ENCODE peak calls at places on chromosomes 6 and 20, in five cellular contexts. One of them, this sample, is unnamed.

GRCh38 chr6:128569737-128570438 is 49.5 kb upstream of the PTPRK start:
- DNase-seq in astrocyte: peak; percentile 88
- DNase-seq in heart left ventricle: no peak
- DNase-seq in left ventricle myocardium inferior: no peak
- DNase-seq in psoas muscle: no peak
- DNase-seq in this sample: no peak

GRCh38 chr6:41271901-41272395 is 14.5 kb downstream of the TREM1 start:
- DNase-seq in astrocyte: no peak
- DNase-seq in left ventricle myocardium inferior: peak; percentile 36
- DNase-seq in psoas muscle: peak; percentile 32
- DNase-seq in heart left ventricle: peak; percentile 74
- DNase-seq in this sample: no peak

GRCh38 chr20:24968278-24968677 is 19.2 kb downstream of the CST7 start:
- DNase-seq in psoas muscle: no peak
- DNase-seq in astrocyte: no peak
- DNase-seq in heart left ventricle: no peak
- DNase-seq in left ventricle myocardium inferior: no peak
- DNase-seq in this sample: no peak

GRCh38 chr6:37484786-37485170 is 14.9 kb downstream of the CCDC167 start:
- DNase-seq in heart left ventricle: no peak
- DNase-seq in psoas muscle: no peak
- DNase-seq in astrocyte: no peak
- DNase-seq in left ventricle myocardium inferior: no peak
- DNase-seq in this sample: no peak

GRCh38 chr6:115945806-115946205 is 114.9 kb downstream of the FRK start:
- DNase-seq in heart left ventricle: no peak
- DNase-seq in left ventricle myocardium inferior: no peak
- DNase-seq in psoas muscle: no peak
- DNase-seq in astrocyte: no peak
- DNase-seq in this sample: no peak

GRCh38 chr6:167791780-167792478 is 34.8 kb upstream of the AFDN start:
- DNase-seq in psoas muscle: no peak
- DNase-seq in astrocyte: no peak
- DNase-seq in left ventricle myocardium inferior: no peak
- DNase-seq in heart left ventricle: no peak
- DNase-seq in this sample: no peak

GRCh38 chr6:140537834-140538680 is 1163.6 kb upstream of the CITED2 start:
- DNase-seq in heart left ventricle: no peak
- DNase-seq in astrocyte: peak; percentile 99
- DNase-seq in left ventricle myocardium inferior: no peak
- DNase-seq in psoas muscle: no peak
- DNase-seq in this sample: peak; percentile 96

GRCh38 chr20:57964011-57964862 is 254.4 kb upstream of the PMEPA1 start:
- DNase-seq in astrocyte: no peak
- DNase-seq in psoas muscle: peak; percentile 45
- DNase-seq in heart left ventricle: no peak
- DNase-seq in left ventricle myocardium inferior: peak; percentile 38
- DNase-seq in this sample: no peak

GRCh38 chr6:117205876-117206275 is 59.5 kb upstream of the VGLL2 start:
- DNase-seq in heart left ventricle: no peak
- DNase-seq in psoas muscle: no peak
- DNase-seq in left ventricle myocardium inferior: no peak
- DNase-seq in astrocyte: no peak
- DNase-seq in this sample: no peak

GRCh38 chr6:12286381-12287132 is 3.6 kb upstream of the EDN1 start:
- DNase-seq in heart left ventricle: no peak
- DNase-seq in psoas muscle: no peak
- DNase-seq in astrocyte: no peak
- DNase-seq in left ventricle myocardium inferior: no peak
- DNase-seq in this sample: peak; percentile 70

GRCh38 chr6:100865525-100865924 is 15.6 kb downstream of the ASCC3 start:
- DNase-seq in psoas muscle: no peak
- DNase-seq in astrocyte: no peak
- DNase-seq in heart left ventricle: no peak
- DNase-seq in left ventricle myocardium inferior: no peak
- DNase-seq in this sample: no peak

GRCh38 chr6:31881136-31881859 is 2.5 kb upstream of the SLC44A4 start:
- DNase-seq in left ventricle myocardium inferior: no peak
- DNase-seq in astrocyte: no peak
- DNase-seq in heart left ventricle: no peak
- DNase-seq in psoas muscle: no peak
- DNase-seq in this sample: no peak

GRCh38 chr6:28856617-28857000 is 67.2 kb downstream of the TRIM27 start:
- DNase-seq in heart left ventricle: no peak
- DNase-seq in psoas muscle: no peak
- DNase-seq in astrocyte: no peak
- DNase-seq in left ventricle myocardium inferior: no peak
- DNase-seq in this sample: no peak

GRCh38 chr6:7173843-7174503 is 66.2 kb downstream of the RREB1 start:
- DNase-seq in left ventricle myocardium inferior: no peak
- DNase-seq in astrocyte: no peak
- DNase-seq in psoas muscle: no peak
- DNase-seq in heart left ventricle: no peak
- DNase-seq in this sample: no peak

GRCh38 chr6:56637640-56638039 is 5.0 kb downstream of the DST start:
- DNase-seq in astrocyte: peak; percentile 64
- DNase-seq in left ventricle myocardium inferior: no peak
- DNase-seq in heart left ventricle: no peak
- DNase-seq in psoas muscle: no peak
- DNase-seq in this sample: peak; percentile 84

GRCh38 chr20:44946266-44946852 is 13.8 kb downstream of the TOMM34 start:
- DNase-seq in heart left ventricle: no peak
- DNase-seq in astrocyte: no peak
- DNase-seq in left ventricle myocardium inferior: no peak
- DNase-seq in psoas muscle: no peak
- DNase-seq in this sample: no peak

GRCh38 chr6:88899569-88900316 is 63.7 kb downstream of the RNGTT start:
- DNase-seq in astrocyte: no peak
- DNase-seq in left ventricle myocardium inferior: no peak
- DNase-seq in heart left ventricle: no peak
- DNase-seq in psoas muscle: no peak
- DNase-seq in this sample: no peak

GRCh38 chr6:143406673-143407072 is 43.8 kb downstream of the ADAT2 start:
- DNase-seq in psoas muscle: no peak
- DNase-seq in astrocyte: no peak
- DNase-seq in heart left ventricle: no peak
- DNase-seq in left ventricle myocardium inferior: no peak
- DNase-seq in this sample: no peak

GRCh38 chr6:145547596-145548325 is 187.6 kb downstream of the EPM2A start:
- DNase-seq in psoas muscle: no peak
- DNase-seq in heart left ventricle: no peak
- DNase-seq in astrocyte: no peak
- DNase-seq in left ventricle myocardium inferior: no peak
- DNase-seq in this sample: no peak

GRCh38 chr6:167031082-167031709 is 32.0 kb downstream of the CEP43 start:
- DNase-seq in heart left ventricle: no peak
- DNase-seq in left ventricle myocardium inferior: no peak
- DNase-seq in astrocyte: no peak
- DNase-seq in psoas muscle: no peak
- DNase-seq in this sample: no peak

GRCh38 chr6:34241351-34242215 is 4.9 kb downstream of the HMGA1 start:
- DNase-seq in astrocyte: no peak
- DNase-seq in heart left ventricle: peak; percentile 27
- DNase-seq in left ventricle myocardium inferior: no peak
- DNase-seq in psoas muscle: no peak
- DNase-seq in this sample: no peak

GRCh38 chr20:35232575-35232974 is 6.1 kb downstream of the MMP24 start:
- DNase-seq in astrocyte: peak; percentile 89
- DNase-seq in left ventricle myocardium inferior: no peak
- DNase-seq in psoas muscle: no peak
- DNase-seq in heart left ventricle: no peak
- DNase-seq in this sample: peak; percentile 23

GRCh38 chr6:3226422-3227362 is 761 bp downstream of the TUBB2B start:
- DNase-seq in heart left ventricle: no peak
- DNase-seq in psoas muscle: peak; percentile 27
- DNase-seq in left ventricle myocardium inferior: no peak
- DNase-seq in astrocyte: peak; percentile 57
- DNase-seq in this sample: peak; percentile 52

GRCh38 chr20:36055145-36055544 is 86.8 kb downstream of the CNBD2 start:
- DNase-seq in astrocyte: no peak
- DNase-seq in left ventricle myocardium inferior: no peak
- DNase-seq in heart left ventricle: no peak
- DNase-seq in psoas muscle: no peak
- DNase-seq in this sample: no peak

GRCh38 chr20:62052842-62053464 is 12.7 kb downstream of the TAF4 start:
- DNase-seq in left ventricle myocardium inferior: no peak
- DNase-seq in astrocyte: no peak
- DNase-seq in psoas muscle: no peak
- DNase-seq in heart left ventricle: no peak
- DNase-seq in this sample: no peak

GRCh38 chr6:6769466-6769865 is 180.9 kb downstream of the LY86 start:
- DNase-seq in astrocyte: no peak
- DNase-seq in psoas muscle: no peak
- DNase-seq in left ventricle myocardium inferior: no peak
- DNase-seq in heart left ventricle: no peak
- DNase-seq in this sample: no peak

DNA sequence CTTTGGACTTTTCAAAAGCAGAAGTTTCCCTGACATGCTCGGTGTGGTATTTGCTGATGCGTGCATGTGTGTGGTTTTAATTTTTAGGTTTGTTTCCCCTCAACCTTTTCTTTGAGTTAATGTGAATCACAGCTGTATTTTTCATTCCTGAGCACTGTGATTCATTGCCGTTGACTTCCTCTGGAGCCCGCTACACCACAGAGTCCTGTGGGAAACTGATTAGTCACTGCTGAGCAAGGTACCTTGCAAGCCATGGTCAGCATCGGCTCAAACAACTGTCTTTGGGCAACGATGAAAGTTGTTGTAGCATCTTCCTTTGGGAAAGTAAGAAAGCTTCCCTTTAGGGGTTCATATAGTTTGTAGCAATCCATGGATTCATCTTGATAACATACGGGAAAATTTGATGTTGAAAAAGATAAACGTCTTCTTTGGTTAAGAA is 57.5 kb downstream of the RIN2 start:
- DNase-seq in psoas muscle: peak; percentile 33
- DNase-seq in heart left ventricle: no peak
- DNase-seq in left ventricle myocardium inferior: no peak
- DNase-seq in astrocyte: peak; percentile 98
- DNase-seq in this sample: peak; percentile 92
- TF ChIP-seq CTCF in psoas muscle: no peak
- TF ChIP-seq CTCF in heart left ventricle: no peak
- TF ChIP-seq CTCF in left ventricle myocardium inferior: peak; percentile 16
- TF ChIP-seq CTCF in astrocyte: no peak
- TF ChIP-seq CTCF in this sample: peak; percentile 23

GRCh38 chr6:137883400-137883888 is 16.4 kb downstream of the TNFAIP3 start:
- DNase-seq in astrocyte: no peak
- DNase-seq in left ventricle myocardium inferior: peak; percentile 30
- DNase-seq in psoas muscle: no peak
- DNase-seq in heart left ventricle: no peak
- DNase-seq in this sample: peak; percentile 65
- H3K27ac ChIP-seq in astrocyte: no peak overlapping the region
- H3K27ac ChIP-seq in left ventricle myocardium inferior: peak overlapping the region; percentile 44
- H3K27ac ChIP-seq in psoas muscle: no peak overlapping the region
- H3K27ac ChIP-seq in heart left ventricle: no peak overlapping the region
- H3K27ac ChIP-seq in this sample: no peak overlapping the region

DNA sequence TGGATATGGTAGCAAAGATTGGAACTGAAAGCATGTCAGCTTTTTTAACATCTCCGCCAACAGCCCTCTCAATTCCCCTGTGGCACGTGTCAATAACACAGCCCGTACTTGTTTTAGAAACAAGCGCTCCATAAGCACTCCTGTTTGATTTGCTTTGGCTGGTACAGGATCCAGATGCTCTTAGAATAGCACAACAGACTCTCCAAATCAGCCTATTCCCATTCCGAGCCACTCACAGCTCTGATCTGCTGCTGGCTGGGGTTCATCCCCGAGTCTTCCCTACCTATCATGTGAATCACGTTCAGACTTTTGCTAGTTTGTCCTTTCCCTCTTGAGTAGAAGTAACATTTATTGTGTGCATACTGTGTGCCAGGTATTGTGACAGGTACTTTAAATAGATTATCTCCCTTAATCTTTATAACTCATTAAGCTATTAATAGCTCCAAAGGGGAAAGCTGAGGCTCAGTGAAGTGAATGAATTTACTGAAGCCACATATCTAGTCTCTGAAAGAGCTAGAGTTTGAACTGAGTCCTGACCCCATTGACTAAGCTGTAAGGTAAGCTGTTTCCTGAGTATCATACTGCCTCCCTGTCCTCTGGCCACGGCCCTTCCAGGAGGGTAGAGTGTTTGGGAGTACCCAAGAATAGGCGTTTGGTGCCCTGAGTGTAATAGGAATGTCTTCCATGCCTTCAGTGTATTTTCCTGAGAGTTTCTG is 46.7 kb downstream of the RALY start:
- DNase-seq in heart left ventricle: no peak
- DNase-seq in astrocyte: no peak
- DNase-seq in left ventricle myocardium inferior: peak; percentile 18
- DNase-seq in psoas muscle: no peak
- DNase-seq in this sample: peak; percentile 53
- H3K4me1 ChIP-seq in heart left ventricle: peaks cover 99% of the 10 kb centered on the region
- H3K4me1 ChIP-seq in astrocyte: no peaks in the 10 kb centered on the region
- H3K4me1 ChIP-seq in left ventricle myocardium inferior: peaks cover 100% of the 10 kb centered on the region
- H3K4me1 ChIP-seq in psoas muscle: peaks cover 89% of the 10 kb centered on the region
- H3K4me1 ChIP-seq in this sample: peaks cover 72% of the 10 kb centered on the region

DNA sequence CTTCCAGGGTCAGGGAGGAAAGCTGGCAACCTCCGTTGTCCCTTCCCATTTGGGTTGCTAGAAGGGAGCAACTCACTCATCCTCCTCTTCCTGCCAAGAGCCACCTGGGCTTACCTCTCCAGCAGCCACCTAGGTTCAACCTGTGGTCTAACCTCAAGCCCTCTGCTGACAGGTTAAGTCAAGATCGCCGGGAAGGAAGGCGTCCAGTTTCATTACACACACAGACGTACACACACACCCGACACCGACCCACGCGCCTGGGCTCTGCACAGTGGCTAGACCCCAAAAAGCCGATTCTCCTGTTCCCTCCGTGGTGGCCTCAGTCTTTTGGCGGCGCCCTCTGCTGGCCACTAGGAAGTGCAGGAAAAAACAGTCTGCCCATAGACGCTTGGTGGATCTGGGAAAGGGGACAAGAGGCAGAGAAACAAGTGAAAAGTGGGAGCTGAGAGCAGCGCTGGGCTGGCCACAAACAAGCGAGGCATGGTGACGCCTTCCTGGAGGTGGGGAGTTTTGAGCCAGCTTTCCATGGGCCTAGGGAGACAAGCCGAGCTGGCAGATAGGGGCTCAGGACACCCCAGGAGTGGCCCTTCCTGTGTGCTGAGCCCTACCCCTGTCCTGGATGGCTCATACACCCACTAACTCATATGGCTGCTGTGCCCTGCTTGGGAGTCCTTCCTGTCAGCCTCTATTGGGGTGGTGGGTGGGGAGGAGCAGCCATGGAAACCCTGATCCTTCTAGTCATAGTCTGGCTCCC is 52.7 kb downstream of the MRPL14 start:
- DNase-seq in astrocyte: peak; percentile 55
- DNase-seq in left ventricle myocardium inferior: peak; percentile 84
- DNase-seq in heart left ventricle: peak; percentile 86
- DNase-seq in psoas muscle: peak; percentile 75
- DNase-seq in this sample: peak; percentile 89
- TF ChIP-seq CTCF in astrocyte: peak; percentile 76
- TF ChIP-seq CTCF in left ventricle myocardium inferior: peak; percentile 93
- TF ChIP-seq CTCF in heart left ventricle: peak; percentile 91
- TF ChIP-seq CTCF in psoas muscle: peak; percentile 91
- TF ChIP-seq CTCF in this sample: peak; percentile 92

GRCh38 chr20:21505161-21505809 is 8.6 kb downstream of the NKX2-2 start:
- DNase-seq in astrocyte: no peak
- DNase-seq in psoas muscle: peak; percentile 58
- DNase-seq in left ventricle myocardium inferior: peak; percentile 48
- DNase-seq in heart left ventricle: peak; percentile 86
- DNase-seq in this sample: peak; percentile 51
- H3K27ac ChIP-seq in astrocyte: no peak overlapping the region
- H3K27ac ChIP-seq in psoas muscle: no peak overlapping the region
- H3K27ac ChIP-seq in left ventricle myocardium inferior: no peak overlapping the region
- H3K27ac ChIP-seq in heart left ventricle: no peak overlapping the region
- H3K27ac ChIP-seq in this sample: no peak overlapping the region

GRCh38 chr6:158813032-158813431 is 6.1 kb downstream of the EZR start:
- DNase-seq in astrocyte: no peak
- DNase-seq in psoas muscle: no peak
- DNase-seq in left ventricle myocardium inferior: no peak
- DNase-seq in heart left ventricle: no peak
- DNase-seq in this sample: no peak
- H3K4me1 ChIP-seq in astrocyte: peaks cover 27% of the 10 kb centered on the region
- H3K4me1 ChIP-seq in psoas muscle: peaks cover 21% of the 10 kb centered on the region
- H3K4me1 ChIP-seq in left ventricle myocardium inferior: peaks cover 100% of the 10 kb centered on the region
- H3K4me1 ChIP-seq in heart left ventricle: peaks cover 75% of the 10 kb centered on the region
- H3K4me1 ChIP-seq in this sample: peaks cover 60% of the 10 kb centered on the region

This sample was measured in cardiac muscle cell.